ENCODE peak calls at places on chromosomes 5 and 9, in six cellular contexts. R, F, M, X, C and Z are unnamed samples.

GRCh38 chr5:111774525-111774924 is 17.5 kb upstream of the NREP start:
- DNase-seq in M (no peak), R (no peak), X (no peak), C (no peak), F (no peak), Z (no peak)

GRCh38 chr5:136014049-136014516 is 14.7 kb upstream of the TGFBI start:
- DNase-seq in R (no peak), M (no peak), X (peak), F (no peak), C (no peak), Z (no peak)

GRCh38 chr5:141507387-141508091 is 18.7 kb downstream of the PCDHGC5 start:
- DNase-seq in X (peak), M (no peak), F (no peak), R (peak), C (no peak), Z (no peak)

GRCh38 chr5:87151547-87151946 is 116.1 kb upstream of the RASA1 start:
- DNase-seq in F (peak), R (no peak), M (no peak), C (no peak), X (no peak), Z (no peak)

GRCh38 chr9:34653131-34653530 is 1.1 kb downstream of the IL11RA start:
- DNase-seq in F (no peak), X (no peak), C (no peak), M (no peak), R (no peak), Z (no peak)

GRCh38 chr9:95785209-95785608 is 90.3 kb upstream of the ERCC6L2 start:
- DNase-seq in M (no peak), F (no peak), C (no peak), X (no peak), R (no peak), Z (no peak)

GRCh38 chr9:137195525-137196220 is 4.9 kb downstream of the TPRN start:
- DNase-seq in F (no peak), X (no peak), M (no peak), R (no peak), C (no peak), Z (no peak)

GRCh38 chr5:115507682-115508081 is 36.9 kb downstream of the FEM1C start:
- DNase-seq in R (no peak), C (no peak), M (no peak), F (no peak), X (no peak), Z (no peak)

GRCh38 chr5:80711938-80712337 is 57.2 kb upstream of the DHFR start:
- DNase-seq in C (no peak), X (no peak), R (peak), F (no peak), M (no peak), Z (no peak)

GRCh38 chr9:30075451-30076199 is 2308.8 kb upstream of the ACO1 start:
- DNase-seq in F (peak), R (peak), X (no peak), M (no peak), C (no peak), Z (no peak)

GRCh38 chr5:95713960-95714710 is 17.0 kb upstream of the RHOBTB3 start:
- DNase-seq in F (no peak), C (no peak), R (no peak), M (no peak), X (no peak), Z (no peak)

GRCh38 chr5:150177721-150178120 is 11.1 kb downstream of the CDX1 start:
- DNase-seq in C (no peak), M (no peak), X (no peak), F (no peak), R (no peak), Z (no peak)

GRCh38 chr5:150176745-150177485 is 10.3 kb downstream of the CDX1 start:
- DNase-seq in X (no peak), M (no peak), C (no peak), F (no peak), R (no peak), Z (no peak)

GRCh38 chr5:150174285-150174684 is 7.7 kb downstream of the CDX1 start:
- DNase-seq in C (no peak), F (no peak), M (no peak), X (no peak), R (no peak), Z (no peak)

GRCh38 chr5:150175076-150175475 is 8.5 kb downstream of the CDX1 start:
- DNase-seq in X (no peak), M (no peak), F (no peak), R (no peak), C (no peak), Z (no peak)

DNA sequence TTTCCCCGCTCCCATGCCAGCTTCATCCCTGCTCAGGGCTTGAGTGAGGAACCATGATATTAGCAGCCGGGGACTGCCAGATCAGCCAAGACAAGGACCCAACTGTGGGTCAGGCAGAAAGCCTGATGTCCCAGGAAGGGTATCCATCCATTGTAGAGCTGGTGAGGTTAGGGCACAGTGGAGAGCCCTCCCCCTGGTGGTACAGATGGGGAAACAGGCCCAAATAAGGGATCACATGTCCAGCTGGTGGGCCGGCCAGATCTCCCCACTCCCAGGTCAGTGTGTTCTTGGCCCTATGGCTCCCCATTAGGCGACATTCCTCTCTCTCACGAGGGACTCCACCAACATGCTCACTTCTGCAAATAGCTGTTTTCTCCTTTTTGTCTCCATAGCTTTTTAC is 9.0 kb downstream of the CDX1 start:
- DNase-seq in R (peak), X (no peak), C (no peak), F (no peak), M (no peak), Z (no peak)
- TF ChIP-seq CTCF in R (peak), X (no peak), C (no peak), F (peak), M (peak), Z (peak)

GRCh38 chr9:17742065-17742464 is 163.2 kb downstream of the SH3GL2 start:
- DNase-seq in C (no peak), X (no peak), M (no peak), F (no peak), R (no peak), Z (no peak)
- TF ChIP-seq CTCF in C (no peak), X (no peak), M (no peak), F (peak), R (no peak), Z (no peak)

GRCh38 chr9:75914002-75914401 is 23.5 kb downstream of the PCSK5 start:
- DNase-seq in C (no peak), X (no peak), F (no peak), R (no peak), M (no peak), Z (no peak)
- TF ChIP-seq CTCF in C (no peak), X (no peak), F (no peak), R (no peak), M (no peak), Z (no peak)

GRCh38 chr5:143017992-143018391 is 247.8 kb downstream of the ARHGAP26 start:
- DNase-seq in R (no peak), X (no peak), C (no peak), M (no peak), F (no peak), Z (no peak)

GRCh38 chr5:143019157-143019556 is 249.0 kb downstream of the ARHGAP26 start:
- DNase-seq in F (no peak), X (no peak), C (no peak), M (no peak), R (peak), Z (no peak)

GRCh38 chr5:143014017-143014651 is 244.0 kb downstream of the ARHGAP26 start:
- DNase-seq in F (no peak), X (no peak), C (no peak), R (no peak), M (no peak), Z (no peak)

GRCh38 chr5:143019614-143020515 is 249.7 kb downstream of the ARHGAP26 start:
- DNase-seq in X (no peak), F (no peak), C (no peak), R (peak), M (no peak), Z (no peak)

GRCh38 chr5:143016777-143017374 is 246.7 kb downstream of the ARHGAP26 start:
- DNase-seq in F (no peak), X (no peak), R (peak), C (peak), M (no peak), Z (no peak)
- TF ChIP-seq CTCF in F (peak), X (peak), R (peak), C (peak), M (peak), Z (peak)

GRCh38 chr5:123664961-123665360 is 153.0 kb downstream of the CSNK1G3 start:
- DNase-seq in R (no peak), X (no peak), C (no peak), M (no peak), F (no peak), Z (no peak)
- TF ChIP-seq CTCF in R (no peak), X (no peak), C (no peak), M (no peak), F (no peak), Z (no peak)

GRCh38 chr5:35890021-35890740 is 33.5 kb downstream of the IL7R start:
- DNase-seq in F (no peak), X (no peak), C (no peak), R (no peak), M (no peak), Z (no peak)
- TF ChIP-seq CTCF in F (no peak), X (no peak), C (no peak), R (no peak), M (no peak), Z (no peak)

DNA sequence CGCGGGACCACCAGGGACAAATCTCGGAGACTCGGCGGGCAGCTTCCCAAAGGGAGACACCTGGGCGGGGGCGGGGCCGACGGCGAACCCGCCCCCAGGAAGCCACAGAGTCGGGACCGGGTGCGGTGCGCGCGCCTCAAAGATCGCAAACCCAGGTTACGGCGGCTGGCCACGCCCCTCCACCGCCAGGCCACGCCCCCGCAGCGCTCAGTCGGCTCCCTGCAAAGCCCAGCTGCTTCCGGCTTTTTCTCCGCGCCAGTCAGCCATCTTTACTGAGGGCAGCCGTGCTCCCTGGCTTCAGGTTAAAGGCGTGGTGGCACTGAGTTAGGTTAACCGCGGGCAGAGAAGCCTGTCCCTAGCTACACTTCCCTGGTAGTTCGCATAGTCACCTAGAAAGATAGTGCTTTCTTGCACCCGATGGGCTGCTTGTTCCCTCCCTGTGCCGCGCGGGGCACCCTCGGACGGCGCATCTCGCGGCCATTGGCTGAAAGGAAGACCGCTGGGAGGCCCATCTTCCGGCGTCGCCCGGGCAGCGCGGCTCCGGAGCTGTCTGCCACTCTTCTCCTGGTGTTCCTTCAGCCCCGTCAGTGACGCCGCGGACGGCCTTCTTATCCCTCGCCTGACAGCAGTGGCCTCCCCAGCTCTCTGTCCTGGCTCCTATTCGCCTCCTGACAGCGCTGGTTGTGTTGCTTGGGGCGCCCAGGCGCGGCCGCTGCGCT is at the start of gene TBC1D2:
- DNase-seq in R (peak), F (no peak), M (peak), X (peak), C (peak), Z (peak)
- TF ChIP-seq CTCF in R (no peak), F (peak), M (peak), X (no peak), C (peak), Z (peak)

DNA sequence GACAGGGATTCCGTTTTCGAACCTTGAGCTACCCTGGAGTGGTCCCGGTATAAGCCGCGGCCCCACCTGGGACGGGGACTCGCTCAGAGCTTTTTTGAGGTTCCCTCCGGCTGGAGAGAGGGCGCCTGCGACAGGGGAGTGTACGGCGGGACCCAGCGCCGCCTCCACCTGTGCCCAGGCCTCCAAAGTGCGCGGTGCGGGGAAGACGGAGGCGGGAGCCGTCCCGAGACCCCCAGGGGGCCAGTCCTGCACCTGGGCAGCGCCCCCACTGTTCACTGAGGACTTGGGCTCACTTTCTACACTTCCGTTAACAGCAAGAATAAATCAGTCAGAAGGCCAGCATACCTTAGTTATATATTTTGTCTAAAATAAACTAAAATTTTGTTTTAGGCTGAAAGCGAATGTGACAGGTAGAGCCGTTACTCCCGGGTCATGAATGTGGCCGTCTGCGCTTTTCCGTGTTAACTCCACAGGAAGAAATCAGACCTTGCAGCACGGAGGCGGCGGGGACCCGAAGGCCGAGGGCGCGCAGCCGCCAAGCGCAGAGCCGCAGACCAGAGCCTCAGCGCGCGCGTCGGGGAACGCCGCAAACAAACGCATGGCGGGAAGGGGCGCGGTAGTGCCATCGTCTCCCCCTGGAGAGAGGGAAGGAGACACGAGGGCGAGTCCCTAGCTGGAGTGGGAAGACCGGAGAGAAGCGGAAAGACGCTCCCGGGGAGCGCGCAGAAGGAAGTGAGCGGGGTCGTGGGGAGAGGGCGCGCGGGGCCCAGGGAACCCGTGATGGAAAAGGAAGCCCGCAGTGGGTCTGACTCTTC is 14.1 kb downstream of the TRIM7 start:
- DNase-seq in F (no peak), C (peak), R (no peak), M (peak), X (peak), Z (no peak)
- TF ChIP-seq CTCF in F (peak), C (peak), R (peak), M (peak), X (no peak), Z (peak)